ENCODE peak calls at places on chromosomes 12 and 14, in nine cellular contexts. One of them, this sample, is unnamed.

GRCh38 chr14:71591929-71592328 is 340.3 kb upstream of the RGS6 start:
- DNase-seq in Kasumi-1: peak
- DNase-seq in sciatic nerve: no peak
- DNase-seq in GM12878: no peak
- DNase-seq in mucosa of gallbladder: no peak
- DNase-seq in spleen: no peak
- DNase-seq in T-helper 1 cell: peak
- DNase-seq in mucosa of descending colon: no peak
- DNase-seq in WTC11: no peak
- DNase-seq in this sample: peak

GRCh38 chr14:105193916-105194782 is 13.0 kb upstream of the NUDT14 start:
- DNase-seq in Kasumi-1: no peak
- DNase-seq in sciatic nerve: no peak
- DNase-seq in GM12878: no peak
- DNase-seq in mucosa of gallbladder: no peak
- DNase-seq in spleen: no peak
- DNase-seq in T-helper 1 cell: no peak
- DNase-seq in mucosa of descending colon: no peak
- DNase-seq in WTC11: no peak
- DNase-seq in this sample: no peak

GRCh38 chr12:39441963-39442894 is 691 bp downstream of the KIF21A start:
- DNase-seq in Kasumi-1: peak
- DNase-seq in sciatic nerve: peak
- DNase-seq in GM12878: no peak
- DNase-seq in mucosa of gallbladder: peak
- DNase-seq in spleen: no peak
- DNase-seq in T-helper 1 cell: no peak
- DNase-seq in mucosa of descending colon: peak
- DNase-seq in WTC11: peak
- DNase-seq in this sample: peak

GRCh38 chr12:25789520-25789919 is 169.0 kb upstream of the RASSF8 start:
- DNase-seq in Kasumi-1: no peak
- DNase-seq in sciatic nerve: no peak
- DNase-seq in GM12878: no peak
- DNase-seq in mucosa of gallbladder: no peak
- DNase-seq in spleen: no peak
- DNase-seq in T-helper 1 cell: no peak
- DNase-seq in mucosa of descending colon: no peak
- DNase-seq in WTC11: no peak
- DNase-seq in this sample: peak

GRCh38 chr14:106845286-106846087 is 1319.1 kb downstream of the TMEM121 start:
- DNase-seq in Kasumi-1: peak
- DNase-seq in sciatic nerve: no peak
- DNase-seq in GM12878: peak
- DNase-seq in mucosa of gallbladder: peak
- DNase-seq in spleen: peak
- DNase-seq in T-helper 1 cell: peak
- DNase-seq in mucosa of descending colon: peak
- DNase-seq in WTC11: no peak
- DNase-seq in this sample: peak

GRCh38 chr14:60565211-60565610 is 56.3 kb downstream of the SIX6 start:
- DNase-seq in Kasumi-1: no peak
- DNase-seq in sciatic nerve: no peak
- DNase-seq in GM12878: no peak
- DNase-seq in mucosa of gallbladder: no peak
- DNase-seq in spleen: no peak
- DNase-seq in T-helper 1 cell: no peak
- DNase-seq in mucosa of descending colon: no peak
- DNase-seq in WTC11: no peak
- DNase-seq in this sample: no peak

GRCh38 chr12:87518508-87518907 is 510.7 kb downstream of the C12orf50 start:
- DNase-seq in Kasumi-1: no peak
- DNase-seq in sciatic nerve: no peak
- DNase-seq in GM12878: no peak
- DNase-seq in mucosa of gallbladder: no peak
- DNase-seq in spleen: no peak
- DNase-seq in T-helper 1 cell: no peak
- DNase-seq in mucosa of descending colon: no peak
- DNase-seq in WTC11: no peak
- DNase-seq in this sample: no peak

GRCh38 chr14:61460853-61461611 is 139.7 kb downstream of the PRKCH start:
- DNase-seq in Kasumi-1: no peak
- DNase-seq in sciatic nerve: no peak
- DNase-seq in GM12878: no peak
- DNase-seq in mucosa of gallbladder: no peak
- DNase-seq in spleen: no peak
- DNase-seq in T-helper 1 cell: peak
- DNase-seq in mucosa of descending colon: no peak
- DNase-seq in WTC11: no peak
- DNase-seq in this sample: no peak

GRCh38 chr14:103558071-103558882 is 4.2 kb downstream of the BAG5 start:
- DNase-seq in Kasumi-1: no peak
- DNase-seq in sciatic nerve: no peak
- DNase-seq in GM12878: no peak
- DNase-seq in mucosa of gallbladder: no peak
- DNase-seq in spleen: no peak
- DNase-seq in T-helper 1 cell: no peak
- DNase-seq in mucosa of descending colon: no peak
- DNase-seq in WTC11: no peak
- DNase-seq in this sample: peak

GRCh38 chr12:126784328-126784921 is 1482.5 kb upstream of the TMEM132C start:
- DNase-seq in Kasumi-1: no peak
- DNase-seq in sciatic nerve: no peak
- DNase-seq in GM12878: no peak
- DNase-seq in mucosa of gallbladder: peak
- DNase-seq in spleen: no peak
- DNase-seq in T-helper 1 cell: no peak
- DNase-seq in mucosa of descending colon: peak
- DNase-seq in WTC11: peak
- DNase-seq in this sample: no peak

GRCh38 chr14:42854061-42854460 is 1247.4 kb downstream of the LRFN5 start:
- DNase-seq in Kasumi-1: no peak
- DNase-seq in sciatic nerve: no peak
- DNase-seq in GM12878: no peak
- DNase-seq in mucosa of gallbladder: no peak
- DNase-seq in spleen: no peak
- DNase-seq in T-helper 1 cell: no peak
- DNase-seq in mucosa of descending colon: peak
- DNase-seq in WTC11: no peak
- DNase-seq in this sample: no peak

GRCh38 chr14:57362356-57362755 is 28.0 kb upstream of the NAA30 start:
- DNase-seq in Kasumi-1: no peak
- DNase-seq in sciatic nerve: no peak
- DNase-seq in GM12878: no peak
- DNase-seq in mucosa of gallbladder: no peak
- DNase-seq in spleen: no peak
- DNase-seq in T-helper 1 cell: no peak
- DNase-seq in mucosa of descending colon: no peak
- DNase-seq in WTC11: no peak
- DNase-seq in this sample: no peak

GRCh38 chr12:19304149-19304780 is 135.0 kb upstream of the AEBP2 start:
- DNase-seq in Kasumi-1: no peak
- DNase-seq in sciatic nerve: no peak
- DNase-seq in GM12878: no peak
- DNase-seq in mucosa of gallbladder: no peak
- DNase-seq in spleen: no peak
- DNase-seq in T-helper 1 cell: no peak
- DNase-seq in mucosa of descending colon: no peak
- DNase-seq in WTC11: no peak
- DNase-seq in this sample: no peak

GRCh38 chr12:121812320-121812871 is 8.6 kb downstream of the SETD1B start:
- DNase-seq in Kasumi-1: no peak
- DNase-seq in sciatic nerve: peak
- DNase-seq in GM12878: no peak
- DNase-seq in mucosa of gallbladder: peak
- DNase-seq in spleen: peak
- DNase-seq in T-helper 1 cell: peak
- DNase-seq in mucosa of descending colon: peak
- DNase-seq in WTC11: peak
- DNase-seq in this sample: peak

GRCh38 chr14:63203618-63204406 is 431 bp upstream of the RHOJ start:
- DNase-seq in Kasumi-1: peak
- DNase-seq in sciatic nerve: peak
- DNase-seq in GM12878: no peak
- DNase-seq in mucosa of gallbladder: peak
- DNase-seq in spleen: peak
- DNase-seq in T-helper 1 cell: no peak
- DNase-seq in mucosa of descending colon: peak
- DNase-seq in WTC11: peak
- DNase-seq in this sample: peak

GRCh38 chr14:100532154-100532915 is 54.9 kb downstream of the BEGAIN start:
- DNase-seq in Kasumi-1: no peak
- DNase-seq in sciatic nerve: no peak
- DNase-seq in GM12878: no peak
- DNase-seq in mucosa of gallbladder: peak
- DNase-seq in spleen: peak
- DNase-seq in T-helper 1 cell: no peak
- DNase-seq in mucosa of descending colon: no peak
- DNase-seq in WTC11: peak
- DNase-seq in this sample: peak